ENCODE peak calls at places on chromosomes 11 and 22, in four cellular contexts. W, L, K and F are unnamed samples.

GRCh38 chr22:29994027-29994715 is 86.1 kb upstream of the HORMAD2 start:
- DNase-seq in W (no peak), K (no peak), L (no peak), F (no peak)

GRCh38 chr11:57386178-57386945 is 4.1 kb downstream of the PRG2 start:
- DNase-seq in L (no peak), K (no peak), W (no peak), F (no peak)

GRCh38 chr11:62875698-62876483 is 4.8 kb upstream of the SLC3A2 start:
- DNase-seq in K (no peak), L (peak; percentile 63), W (no peak), F (no peak)

GRCh38 chr22:49531533-49531895 is 296.2 kb downstream of the BRD1 start:
- DNase-seq in W (no peak), K (no peak), L (no peak), F (no peak)

GRCh38 chr11:28632338-28632737 is 524.1 kb downstream of the METTL15 start:
- DNase-seq in K (no peak), W (no peak), L (no peak), F (no peak)

GRCh38 chr11:117435296-117435695 is 107.6 kb downstream of the CEP164 start:
- DNase-seq in L (no peak), W (no peak), K (no peak), F (no peak)

GRCh38 chr11:83815736-83816135 is 529.6 kb upstream of the CCDC90B start:
- DNase-seq in K (no peak), L (no peak), W (no peak), F (no peak)

GRCh38 chr22:36510966-36511881 is 4.4 kb upstream of the FOXRED2 start:
- DNase-seq in W (no peak), K (no peak), L (no peak), F (no peak)

GRCh38 chr11:27061078-27061477 is 20.5 kb downstream of the BBOX1 start:
- DNase-seq in W (no peak), L (no peak), K (no peak), F (no peak)

GRCh38 chr22:50221410-50222300 is 20.8 kb downstream of the SELENOO start:
- DNase-seq in K (no peak), W (no peak), L (no peak), F (no peak)

GRCh38 chr22:23154461-23154860 is 9.2 kb downstream of the RAB36 start:
- DNase-seq in K (no peak), W (no peak), L (no peak), F (no peak)

GRCh38 chr11:73280606-73281005 is 8.5 kb downstream of the P2RY6 start:
- DNase-seq in W (no peak), L (no peak), K (no peak), F (peak; percentile 61)

GRCh38 chr11:73154178-73154577 is 12.1 kb upstream of the FCHSD2 start:
- DNase-seq in W (no peak), K (no peak), L (no peak), F (peak; percentile 61)

GRCh38 chr11:19244621-19245020 is 3.9 kb upstream of the E2F8 start:
- DNase-seq in L (no peak), W (no peak), K (no peak), F (no peak)

GRCh38 chr11:59801160-59801706 is 9.3 kb downstream of the MRPL16 start:
- DNase-seq in K (no peak), W (no peak), L (no peak), F (no peak)

GRCh38 chr11:29093416-29093815 is 923.4 kb downstream of the KCNA4 start:
- DNase-seq in W (no peak), K (no peak), L (no peak), F (no peak)

GRCh38 chr11:67154726-67155125 is 35.7 kb downstream of the KDM2A start:
- DNase-seq in L (no peak), K (no peak), W (no peak), F (no peak)

GRCh38 chr11:12755510-12755909 is 81.3 kb downstream of the TEAD1 start:
- DNase-seq in K (no peak), W (no peak), L (no peak), F (no peak)

GRCh38 chr11:126039485-126040271 is 23.0 kb downstream of the CDON start:
- DNase-seq in W (no peak), L (no peak), K (no peak), F (no peak)
- H3K4me1 ChIP-seq in W (no peaks in the 10 kb centered on the region), L (peaks cover 11% of the 10 kb centered on the region), K (peaks cover 6% of the 10 kb centered on the region), F (no peaks in the 10 kb centered on the region)

DNA sequence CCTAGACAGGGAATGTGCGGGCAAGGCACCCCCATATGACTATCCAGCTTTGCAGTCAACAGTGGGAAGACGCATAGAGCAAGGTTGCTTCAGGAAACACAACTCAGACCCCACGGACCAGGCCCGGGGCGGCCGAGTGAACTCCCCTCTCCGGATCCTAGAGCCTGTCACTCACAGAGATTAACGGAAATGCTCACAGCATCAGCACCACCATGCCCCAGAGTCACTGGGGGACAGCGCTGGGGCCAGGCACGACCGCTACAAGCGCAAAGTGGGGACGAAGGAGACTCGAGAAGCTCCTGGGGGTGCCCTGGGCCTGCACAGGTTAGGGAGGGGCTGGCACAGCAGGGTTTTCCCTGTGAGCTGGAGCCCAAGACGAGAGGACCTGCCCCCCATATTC is 15.9 kb downstream of the MACROD1 start:
- DNase-seq in L (no peak), W (no peak), K (no peak), F (no peak)
- H3K27ac ChIP-seq in L (no peak overlapping the region), W (no peak overlapping the region), K (no peak overlapping the region), F (no peak overlapping the region)

DNA sequence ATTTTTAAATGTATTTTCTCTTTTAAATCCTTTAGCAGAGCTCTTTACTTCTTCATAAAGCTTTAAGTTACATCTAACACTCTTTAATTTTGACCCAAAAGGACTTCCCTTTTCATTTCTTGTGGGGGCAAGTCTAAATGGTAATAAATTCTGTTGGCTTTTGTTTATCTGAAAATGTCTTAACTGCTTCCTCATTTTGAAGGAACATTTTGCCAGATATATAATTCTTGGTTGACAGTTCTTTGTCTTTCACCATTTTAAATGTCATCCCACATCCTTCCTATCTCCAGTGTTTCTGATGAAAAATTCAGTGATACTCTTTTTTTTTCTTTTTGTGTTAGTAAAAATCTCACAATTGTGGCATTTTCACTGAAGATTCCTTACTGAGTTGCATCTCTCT is 44.7 kb upstream of the ZBTB44 start:
- DNase-seq in L (no peak), W (no peak), K (no peak), F (no peak)
- H3K4me1 ChIP-seq in L (no peaks in the 10 kb centered on the region), W (no peaks in the 10 kb centered on the region), K (no peaks in the 10 kb centered on the region), F (no peaks in the 10 kb centered on the region)

DNA sequence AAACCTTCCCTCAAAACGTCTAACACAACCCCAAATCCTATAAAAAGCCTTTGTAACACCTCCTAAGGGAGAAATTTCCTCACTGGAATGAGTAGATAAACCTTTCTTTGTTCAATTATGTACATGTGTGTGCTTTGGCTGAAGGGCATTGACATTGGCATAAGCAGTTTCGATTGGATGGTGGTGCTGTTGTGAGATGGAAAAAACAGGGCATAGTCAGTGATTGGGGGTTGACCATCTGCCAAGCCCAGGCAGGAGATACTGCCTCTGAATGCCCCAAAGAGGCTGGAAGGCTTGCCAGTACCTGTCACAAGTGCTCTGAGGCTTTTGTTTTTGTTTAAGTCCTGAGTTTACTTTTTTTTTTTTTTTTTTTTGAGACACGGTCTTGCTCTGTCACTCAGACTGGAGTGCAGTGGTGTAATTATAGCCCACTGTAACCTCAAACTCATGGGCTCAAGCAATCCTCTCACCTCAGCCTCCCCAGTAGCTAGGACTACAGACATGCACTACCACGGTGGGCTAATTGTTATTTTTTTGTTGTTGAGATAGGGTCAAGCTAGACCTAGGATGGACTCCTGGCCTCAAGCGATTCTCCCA is 1.2 kb upstream of the CCDC117 start:
- DNase-seq in K (no peak), L (peak; percentile 84), W (no peak), F (no peak)
- H3K27ac ChIP-seq in K (no peak overlapping the region), L (peak overlapping the region; percentile 100), W (no peak overlapping the region), F (no peak overlapping the region)

GRCh38 chr11:72041364-72042058 is 38.8 kb downstream of the NUMA1 start:
- DNase-seq in K (peak; percentile 82), L (peak; percentile 82), W (peak; percentile 40), F (peak; percentile 85)

GRCh38 chr11:72040497-72041363 is 39.6 kb downstream of the NUMA1 start:
- DNase-seq in W (peak; percentile 72), L (peak; percentile 97), K (peak; percentile 98), F (peak; percentile 98)

GRCh38 chr11:72038491-72038890 is 39.8 kb downstream of the IL18BP start:
- DNase-seq in W (no peak), L (peak; percentile 55), K (peak; percentile 72), F (peak; percentile 78)

GRCh38 chr11:72037554-72038311 is 39.0 kb downstream of the IL18BP start:
- DNase-seq in W (no peak), L (no peak), K (no peak), F (no peak)

DNA sequence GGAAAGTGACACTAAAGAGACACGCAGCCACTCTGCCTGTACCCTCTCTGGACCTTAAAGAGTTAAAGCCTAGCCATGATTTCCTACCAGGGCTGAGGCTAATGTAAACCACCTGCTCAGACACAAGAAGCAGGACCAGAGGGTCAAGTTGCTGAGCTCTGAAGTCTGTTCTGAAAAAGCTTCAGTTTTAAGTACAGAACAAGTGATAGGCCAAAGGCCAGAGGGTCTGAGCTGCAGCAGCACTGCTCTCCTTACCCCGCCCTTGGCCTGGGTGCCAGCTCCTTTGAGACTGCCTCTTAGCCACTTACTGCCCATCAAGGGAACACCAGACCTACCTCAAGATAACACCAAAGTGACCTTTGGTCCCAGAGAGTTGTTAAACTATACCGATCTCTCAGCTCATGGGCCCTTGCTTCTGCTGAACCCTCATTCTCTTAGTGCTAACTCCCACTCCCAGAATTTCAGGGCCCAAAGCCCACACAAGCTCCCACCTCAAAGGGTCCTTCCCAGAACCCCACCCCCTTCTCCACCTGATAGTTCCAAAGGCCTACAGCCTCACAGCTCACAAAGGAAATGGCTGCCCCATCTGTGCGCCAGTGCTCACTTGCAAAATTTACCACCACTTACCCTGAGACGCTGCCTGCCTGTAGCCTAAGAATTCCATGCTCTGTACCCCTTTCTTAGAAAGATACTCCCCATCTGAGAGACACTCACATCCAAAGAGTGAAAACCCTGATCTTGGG is 40.6 kb downstream of the IL18BP start:
- DNase-seq in L (peak; percentile 73), W (no peak), K (peak; percentile 63), F (no peak)
- H3K4me1 ChIP-seq in L (peaks cover 92% of the 10 kb centered on the region), W (peaks cover 53% of the 10 kb centered on the region), K (peaks cover 20% of the 10 kb centered on the region), F (peaks cover 12% of the 10 kb centered on the region)

GRCh38 chr11:44789466-44789865 is 62.7 kb downstream of the TSPAN18 start:
- DNase-seq in K (no peak), W (no peak), L (no peak), F (no peak)

GRCh38 chr11:44790211-44790610 is 63.4 kb downstream of the TSPAN18 start:
- DNase-seq in K (no peak), W (no peak), L (no peak), F (no peak)

GRCh38 chr11:44793350-44794090 is 66.8 kb downstream of the TSPAN18 start:
- DNase-seq in K (no peak), W (no peak), L (no peak), F (peak; percentile 52)

GRCh38 chr11:44791546-44791945 is 64.8 kb downstream of the TSPAN18 start:
- DNase-seq in W (no peak), K (no peak), L (no peak), F (peak; percentile 48)

DNA sequence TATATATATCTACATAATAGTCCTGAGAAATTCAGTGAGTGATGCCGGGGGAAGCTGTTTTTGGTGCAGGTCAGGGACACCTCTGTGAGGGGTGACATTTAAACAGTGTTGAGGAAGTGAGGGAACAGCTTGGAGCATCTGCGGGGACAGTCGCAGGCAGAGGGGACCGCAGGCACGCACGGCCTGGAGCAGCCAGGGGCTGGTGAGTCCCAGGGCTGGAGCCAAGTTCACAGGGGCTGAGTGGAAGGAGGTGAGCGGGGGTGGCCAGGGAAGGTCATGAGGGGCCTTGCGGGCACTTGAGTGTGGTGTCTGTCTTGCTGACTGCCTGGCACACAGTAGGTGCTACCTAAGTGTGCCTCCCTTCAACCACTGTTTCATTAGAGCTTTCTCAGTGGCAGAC is 65.4 kb downstream of the TSPAN18 start:
- DNase-seq in L (no peak), W (no peak), K (no peak), F (peak; percentile 52)
- H3K27ac ChIP-seq in L (no peak overlapping the region), W (no peak overlapping the region), K (no peak overlapping the region), F (no peak overlapping the region)